ENCODE peak calls at places on chromosomes 7 and 10, in four cellular contexts. S is neural crest cell; R is AG10803; K is stimulated activated CD8-positive, alpha-beta memory T cell treated with anti-CD3 and anti-CD28 coated beads, Interleukin-2, amount 100 ng/mL, for 48 hours. T is an unnamed sample.

GRCh38 chr10:117226813-117227451 is 14.0 kb upstream of the SLC18A2 start:
- DNase-seq in S (no peak), R (peak), K (no peak), T (peak)

GRCh38 chr7:151008511-151009323 is 15.6 kb downstream of the ATG9B start:
- DNase-seq in S (no peak), R (peak), K (peak), T (peak)

GRCh38 chr7:101950450-101951119 is 133.2 kb downstream of the CUX1 start:
- DNase-seq in S (no peak), R (peak), K (no peak), T (peak)

GRCh38 chr7:33900501-33900900 is 4.8 kb upstream of the BMPER start:
- DNase-seq in S (no peak), R (peak), K (no peak), T (no peak)

GRCh38 chr7:81127991-81128390 is 209.1 kb upstream of the SEMA3C start:
- DNase-seq in S (no peak), R (no peak), K (no peak), T (no peak)

GRCh38 chr10:78931333-78932083 is 137.3 kb upstream of the ZMIZ1 start:
- DNase-seq in S (no peak), R (peak), K (no peak), T (peak)

GRCh38 chr10:52316500-52316899 is 2.4 kb downstream of the DKK1 start:
- DNase-seq in S (no peak), R (no peak), K (no peak), T (no peak)

GRCh38 chr7:138188290-138188858 is 112.1 kb downstream of the AKR1D1 start:
- DNase-seq in S (no peak), R (no peak), K (no peak), T (no peak)

GRCh38 chr10:10977978-10978377 is 39.7 kb upstream of the CELF2 start:
- DNase-seq in S (no peak), R (peak), K (no peak), T (no peak)

GRCh38 chr7:99112097-99112496 is 31.8 kb downstream of the SMURF1 start:
- DNase-seq in S (no peak), R (no peak), K (no peak), T (no peak)

GRCh38 chr10:89468625-89469024 is 54.3 kb downstream of the IFIT5 start:
- DNase-seq in S (no peak), R (no peak), K (no peak), T (no peak)

T was measured in RPMI7951.